ENCODE peak calls at places on chromosome 4, in four cellular contexts. L, T, O and M are unnamed samples.

GRCh38 chr4:90317785-90318184 is 190.6 kb downstream of the CCSER1 start:
- DNase-seq in O (no peak), T (no peak), L (peak; percentile 82), M (no peak)

GRCh38 chr4:94508841-94509240 is 57.1 kb downstream of the PDLIM5 start:
- DNase-seq in T (no peak), L (no peak), O (no peak), M (no peak)

GRCh38 chr4:56342746-56343145 is 44.5 kb downstream of the AASDH start:
- DNase-seq in T (no peak), L (no peak), O (no peak), M (no peak)

GRCh38 chr4:8198206-8198905 is 734 bp upstream of the SH3TC1 start:
- DNase-seq in T (no peak), L (peak; percentile 26), O (peak; percentile 62), M (peak; percentile 44)

GRCh38 chr4:113945906-113946305 is 33.5 kb downstream of the ARSJ start:
- DNase-seq in L (no peak), O (no peak), T (no peak), M (no peak)

GRCh38 chr4:16687845-16688244 is 210.6 kb downstream of the LDB2 start:
- DNase-seq in T (no peak), L (no peak), O (no peak), M (no peak)

GRCh38 chr4:76488905-76489798 is 54.1 kb downstream of the SHROOM3 start:
- DNase-seq in L (no peak), T (no peak), O (no peak), M (no peak)

GRCh38 chr4:22532896-22533295 is 17.0 kb upstream of the ADGRA3 start:
- DNase-seq in L (no peak), O (no peak), T (no peak), M (no peak)

DNA sequence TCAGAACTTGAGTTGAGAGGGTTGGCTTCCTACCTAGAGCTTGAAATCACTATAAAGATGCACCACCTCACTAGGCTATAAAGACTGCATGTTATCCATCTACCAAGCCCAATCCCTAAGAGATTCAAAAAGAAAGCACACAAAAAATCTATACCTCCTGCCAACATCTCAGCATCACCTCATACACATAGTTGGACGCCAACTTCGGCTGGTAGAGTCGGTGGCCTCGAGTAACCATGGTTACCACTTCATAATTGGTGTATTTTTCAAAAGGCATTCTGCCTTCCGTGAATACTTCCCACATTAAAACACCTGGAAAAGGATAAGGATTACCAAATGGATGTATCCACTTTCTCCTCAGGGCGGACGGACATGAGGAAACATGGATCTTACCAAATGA is 4.5 kb upstream of the TXK start:
- DNase-seq in T (no peak), L (no peak), O (no peak), M (no peak)
- H3K4me1 ChIP-seq in T (no peaks in the 10 kb centered on the region), L (peaks cover 12% of the 10 kb centered on the region), O (peaks cover 7% of the 10 kb centered on the region), M (no peaks in the 10 kb centered on the region)

GRCh38 chr4:45063166-45063565 is 336.8 kb upstream of the GNPDA2 start:
- DNase-seq in L (no peak), T (peak; percentile 13), O (no peak), M (no peak)

GRCh38 chr4:45063701-45064100 is 337.3 kb upstream of the GNPDA2 start:
- DNase-seq in T (peak; percentile 79), L (no peak), O (no peak), M (no peak)

DNA sequence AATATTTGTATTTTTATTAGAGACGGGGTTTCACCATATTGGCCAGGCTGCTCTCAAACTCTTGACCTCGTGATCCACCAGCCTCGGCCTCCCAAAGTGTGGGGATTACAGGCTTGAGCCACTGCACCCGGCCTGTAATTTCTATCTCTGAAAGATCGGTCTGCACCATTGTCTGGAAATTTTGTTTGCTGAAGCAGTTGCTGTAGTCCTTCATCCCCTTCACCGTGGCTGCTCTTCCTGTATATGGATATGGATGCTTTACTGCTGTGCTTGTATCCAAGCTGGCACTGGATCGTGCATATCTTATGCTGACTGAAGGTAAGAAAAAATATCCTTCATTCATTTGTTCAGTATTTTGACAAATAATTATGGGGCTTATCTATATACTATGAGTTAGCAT is 338.4 kb upstream of the GNPDA2 start:
- DNase-seq in T (peak; percentile 19), O (no peak), L (no peak), M (no peak)
- H3K4me1 ChIP-seq in T (peaks cover 7% of the 10 kb centered on the region), O (no peaks in the 10 kb centered on the region), L (no peaks in the 10 kb centered on the region), M (no peaks in the 10 kb centered on the region)

GRCh38 chr4:141569141-141569540 is 67.2 kb upstream of the IL15 start:
- DNase-seq in O (no peak), L (peak; percentile 42), T (no peak), M (no peak)
- H3K4me1 ChIP-seq in O (no peaks in the 10 kb centered on the region), L (peaks cover 5% of the 10 kb centered on the region), T (peaks cover 2% of the 10 kb centered on the region), M (no peaks in the 10 kb centered on the region)

GRCh38 chr4:26321326-26322276 is 787 bp downstream of the RBPJ start:
- DNase-seq in L (peak; percentile 41), O (peak; percentile 55), T (peak; percentile 56), M (peak; percentile 32)

GRCh38 chr4:26320159-26320452 is 708 bp upstream of the RBPJ start:
- DNase-seq in O (no peak), T (no peak), L (no peak), M (no peak)

GRCh38 chr4:26320453-26321325 is at the start of gene RBPJ:
- DNase-seq in L (peak; percentile 97), O (peak; percentile 94), T (peak; percentile 95), M (peak; percentile 93)

GRCh38 chr4:26323807-26324206 is 3.0 kb downstream of the RBPJ start:
- DNase-seq in L (peak; percentile 73), T (no peak), O (no peak), M (no peak)

GRCh38 chr4:26322349-26322748 is 1.5 kb downstream of the RBPJ start:
- DNase-seq in L (no peak), T (no peak), O (no peak), M (no peak)
- H3K4me1 ChIP-seq in L (peaks cover 23% of the 10 kb centered on the region), T (no peaks in the 10 kb centered on the region), O (peaks cover 3% of the 10 kb centered on the region), M (no peaks in the 10 kb centered on the region)

GRCh38 chr4:139316733-139317132 is 14.5 kb upstream of the NDUFC1 start:
- DNase-seq in T (no peak), O (no peak), L (no peak), M (no peak)
- H3K4me1 ChIP-seq in T (no peaks in the 10 kb centered on the region), O (peaks cover 7% of the 10 kb centered on the region), L (no peaks in the 10 kb centered on the region), M (peaks cover 4% of the 10 kb centered on the region)

GRCh38 chr4:15402974-15403373 is 24.9 kb upstream of the C1QTNF7 start:
- DNase-seq in L (no peak), T (no peak), O (no peak), M (no peak)
- H3K4me1 ChIP-seq in L (no peaks in the 10 kb centered on the region), T (no peaks in the 10 kb centered on the region), O (no peaks in the 10 kb centered on the region), M (no peaks in the 10 kb centered on the region)

DNA sequence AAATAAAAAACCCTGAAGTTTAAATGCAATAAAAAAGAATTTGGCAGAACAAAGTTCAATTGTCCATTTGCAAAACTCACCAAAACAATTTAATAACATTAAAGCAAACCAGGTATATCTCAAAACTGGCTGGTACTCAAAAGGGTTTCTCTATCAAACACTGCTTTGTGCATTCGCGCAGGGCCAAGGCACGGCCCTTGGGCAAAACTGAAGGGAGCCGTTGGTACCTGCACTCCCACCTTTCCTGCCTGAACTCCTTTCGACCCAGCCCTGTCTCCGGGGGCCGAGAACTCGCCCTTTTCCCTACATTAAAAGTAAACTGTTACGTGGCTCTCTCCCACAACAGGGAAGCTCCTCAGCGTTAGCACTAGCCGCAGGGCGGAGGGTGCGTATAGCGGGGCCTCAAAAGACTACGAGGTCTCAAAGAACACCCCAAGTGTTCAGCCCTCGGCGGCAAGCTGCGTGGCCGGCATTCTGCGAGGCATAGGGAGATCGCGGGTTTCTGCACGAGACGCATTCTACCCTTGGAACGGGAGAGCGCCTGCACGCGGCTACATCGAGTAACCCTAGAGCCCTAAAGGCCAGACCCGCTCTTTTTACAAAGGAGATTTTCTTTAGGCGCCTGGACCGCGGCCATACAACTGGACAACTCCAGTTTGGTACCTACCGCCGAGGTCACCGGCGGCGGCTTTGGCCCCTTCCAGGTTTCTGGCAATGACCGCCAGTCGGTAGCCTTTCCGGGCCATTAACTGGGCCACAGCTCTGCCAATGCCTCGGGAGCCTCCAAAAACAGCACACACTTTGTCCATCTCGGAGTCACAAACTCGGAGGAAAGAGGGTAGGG is 552 bp downstream of the CBR4 start:
- DNase-seq in T (peak; percentile 73), L (peak; percentile 66), O (peak; percentile 83), M (peak; percentile 68)
- H3K4me1 ChIP-seq in T (peaks cover 16% of the 10 kb centered on the region), L (peaks cover 19% of the 10 kb centered on the region), O (peaks cover 10% of the 10 kb centered on the region), M (no peaks in the 10 kb centered on the region)

GRCh38 chr4:176791591-176792347 is 953 bp downstream of the VEGFC start:
- DNase-seq in L (peak; percentile 72), T (peak; percentile 43), O (no peak), M (no peak)
- H3K4me1 ChIP-seq in L (peaks cover 37% of the 10 kb centered on the region), T (no peaks in the 10 kb centered on the region), O (no peaks in the 10 kb centered on the region), M (no peaks in the 10 kb centered on the region)